ENCODE peak calls at places on chromosome 15, in seven cellular contexts. U is A549, J is tibial artery, V is iPS DF 6.9, Y is brain microvascular endothelial cell, F is PC-3, Z is lung. H is an unnamed sample.

GRCh38 chr15:22887157-22887951 is 48.9 kb downstream of the NIPA2 start:
- DNase-seq in U (no peak), J (no peak), V (no peak), Y (peak; percentile 91), F (peak; percentile 93), Z (no peak), H (no peak)

GRCh38 chr15:94844533-94845390 is 613.4 kb downstream of the MCTP2 start:
- DNase-seq in U (peak; percentile 21), J (peak; percentile 40), V (no peak), Y (peak; percentile 33), F (no peak), Z (peak; percentile 70), H (peak; percentile 74)

GRCh38 chr15:72203507-72203837 is 5.9 kb upstream of the GRAMD2A start:
- DNase-seq in U (peak; percentile 45), J (peak; percentile 52), V (no peak), Y (peak; percentile 29), F (no peak), Z (no peak), H (peak; percentile 77)

GRCh38 chr15:90959894-90960293 is 5.2 kb downstream of the RCCD1 start:
- DNase-seq in U (no peak), J (peak; percentile 73), V (no peak), Y (no peak), F (no peak), Z (no peak), H (peak; percentile 69)

GRCh38 chr15:90868261-90868689 is at the start of gene FURIN:
- DNase-seq in U (no peak), J (no peak), V (no peak), Y (no peak), F (peak; percentile 83), Z (no peak), H (no peak)

GRCh38 chr15:62558640-62559039 is 393.6 kb upstream of the C2CD4B start:
- DNase-seq in U (no peak), J (no peak), V (no peak), Y (no peak), F (no peak), Z (no peak), H (no peak)

GRCh38 chr15:59746777-59747176 is 57.7 kb upstream of the BNIP2 start:
- DNase-seq in U (no peak), J (no peak), V (no peak), Y (no peak), F (no peak), Z (no peak), H (no peak)

GRCh38 chr15:83205725-83206324 is 1.8 kb downstream of the HDGFL3 start:
- DNase-seq in U (no peak), J (no peak), V (no peak), Y (peak; percentile 93), F (peak; percentile 46), Z (no peak), H (no peak)

GRCh38 chr15:39942101-39942752 is 8.3 kb downstream of the EIF2AK4 start:
- DNase-seq in U (no peak), J (no peak), V (no peak), Y (no peak), F (peak; percentile 77), Z (no peak), H (no peak)

GRCh38 chr15:90481023-90481422 is 48.7 kb upstream of the CRTC3 start:
- DNase-seq in U (no peak), J (no peak), V (no peak), Y (no peak), F (no peak), Z (no peak), H (no peak)

GRCh38 chr15:48972750-48973503 is 9.2 kb upstream of the SHC4 start:
- DNase-seq in U (no peak), J (no peak), V (no peak), Y (no peak), F (no peak), Z (no peak), H (no peak)

GRCh38 chr15:25787855-25788521 is 75.1 kb downstream of the ATP10A start:
- DNase-seq in U (peak; percentile 31), J (peak; percentile 67), V (no peak), Y (peak; percentile 35), F (peak; percentile 20), Z (peak; percentile 68), H (no peak)

GRCh38 chr15:70327328-70328136 is 229.8 kb upstream of the TLE3 start:
- DNase-seq in U (no peak), J (no peak), V (no peak), Y (peak; percentile 65), F (no peak), Z (no peak), H (no peak)

GRCh38 chr15:70321106-70321809 is 223.5 kb upstream of the TLE3 start:
- DNase-seq in U (no peak), J (no peak), V (no peak), Y (no peak), F (no peak), Z (no peak), H (no peak)

GRCh38 chr15:70322051-70322668 is 224.4 kb upstream of the TLE3 start:
- DNase-seq in U (no peak), J (no peak), V (no peak), Y (no peak), F (no peak), Z (no peak), H (no peak)

GRCh38 chr15:70323111-70323851 is 225.6 kb upstream of the TLE3 start:
- DNase-seq in U (no peak), J (peak; percentile 78), V (no peak), Y (peak; percentile 25), F (no peak), Z (no peak), H (peak; percentile 53)

DNA sequence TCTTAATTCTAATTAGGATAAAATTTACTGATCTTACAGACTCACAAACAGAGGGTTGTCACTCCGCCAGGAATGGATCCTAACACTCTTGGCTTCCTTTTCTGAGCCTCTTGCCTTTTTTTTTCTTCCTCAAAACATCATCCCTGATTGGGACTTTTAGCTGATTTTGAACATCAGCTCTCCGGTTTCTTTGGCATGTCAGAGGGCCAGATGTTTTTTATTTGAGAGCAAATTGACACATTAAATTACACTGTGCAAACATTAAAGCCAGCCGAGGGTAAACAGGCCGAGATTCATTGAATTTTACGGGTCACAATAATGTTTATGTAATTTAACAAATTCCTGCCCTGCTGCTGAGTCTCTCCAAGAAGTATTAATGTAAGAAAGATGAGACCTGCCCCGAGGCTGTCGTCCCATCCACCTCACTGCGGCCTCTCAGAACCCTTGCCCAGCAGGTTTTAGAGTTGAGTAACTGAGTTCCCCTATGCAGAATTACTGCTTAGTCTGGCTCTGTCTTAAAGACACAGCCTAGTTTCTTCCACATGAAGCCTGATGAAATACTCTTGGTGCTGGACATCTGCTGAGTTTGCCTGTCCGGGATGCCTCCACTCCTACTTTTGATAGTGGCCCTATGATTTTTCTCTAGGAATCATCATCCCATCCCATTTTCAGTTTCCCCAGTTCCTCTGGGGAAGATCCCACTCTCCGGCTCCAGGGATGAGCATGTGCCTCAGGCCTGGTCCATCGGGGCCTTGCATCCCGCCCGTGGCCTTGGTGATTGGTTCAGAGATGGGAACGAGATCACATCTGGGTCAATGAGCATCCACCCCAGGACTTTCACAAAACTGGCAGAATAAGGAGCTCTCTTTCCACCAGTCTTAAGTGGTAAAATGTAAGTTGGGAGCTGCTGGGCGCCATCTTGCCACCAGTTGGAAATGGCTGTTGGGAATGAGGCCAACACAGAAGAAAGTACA is 226.6 kb upstream of the TLE3 start:
- DNase-seq in U (peak; percentile 37), J (peak; percentile 38), V (no peak), Y (no peak), F (peak; percentile 94), Z (no peak), H (no peak)
- H3K27ac ChIP-seq in U (peak overlapping the region; percentile 40), J (peak overlapping the region; percentile 2), V (no peak overlapping the region), Y (no peak overlapping the region), F (peak overlapping the region; percentile 37), Z (no peak overlapping the region), H (peak overlapping the region; percentile 40)

DNA sequence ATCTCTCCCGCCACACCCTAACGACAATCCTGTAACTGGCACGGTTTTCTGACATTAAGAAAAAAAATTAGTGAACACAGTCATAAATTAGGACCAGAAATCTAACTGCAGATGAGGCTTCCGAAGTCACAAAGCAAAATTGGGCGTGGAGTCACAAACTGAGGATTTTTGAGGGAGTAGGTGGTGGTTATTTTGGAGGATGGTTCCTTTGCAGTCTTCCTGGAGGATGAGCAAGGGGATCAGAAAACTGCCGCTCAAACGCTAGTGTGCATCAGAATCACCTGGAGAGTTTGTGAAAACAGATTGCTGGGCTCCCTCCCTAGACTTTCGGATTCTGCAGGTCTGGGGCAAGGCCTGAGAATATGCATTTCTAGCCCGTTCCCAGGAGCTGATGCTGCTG is 334.8 kb downstream of the RORA start:
- DNase-seq in U (no peak), J (no peak), V (no peak), Y (no peak), F (no peak), Z (no peak), H (no peak)
- H3K4me3 ChIP-seq in U (no peak overlapping the region), J (no peak overlapping the region), V (no peak overlapping the region), Y (no peak overlapping the region), F (no peak overlapping the region), Z (no peak overlapping the region), H (no peak overlapping the region)

GRCh38 chr15:29128671-29129070 is 141.0 kb downstream of the NSMCE3 start:
- DNase-seq in U (no peak), J (no peak), V (no peak), Y (no peak), F (no peak), Z (no peak), H (no peak)
- H3K27ac ChIP-seq in U (no peak overlapping the region), J (no peak overlapping the region), V (no peak overlapping the region), Y (no peak overlapping the region), F (no peak overlapping the region), Z (no peak overlapping the region), H (no peak overlapping the region)

DNA sequence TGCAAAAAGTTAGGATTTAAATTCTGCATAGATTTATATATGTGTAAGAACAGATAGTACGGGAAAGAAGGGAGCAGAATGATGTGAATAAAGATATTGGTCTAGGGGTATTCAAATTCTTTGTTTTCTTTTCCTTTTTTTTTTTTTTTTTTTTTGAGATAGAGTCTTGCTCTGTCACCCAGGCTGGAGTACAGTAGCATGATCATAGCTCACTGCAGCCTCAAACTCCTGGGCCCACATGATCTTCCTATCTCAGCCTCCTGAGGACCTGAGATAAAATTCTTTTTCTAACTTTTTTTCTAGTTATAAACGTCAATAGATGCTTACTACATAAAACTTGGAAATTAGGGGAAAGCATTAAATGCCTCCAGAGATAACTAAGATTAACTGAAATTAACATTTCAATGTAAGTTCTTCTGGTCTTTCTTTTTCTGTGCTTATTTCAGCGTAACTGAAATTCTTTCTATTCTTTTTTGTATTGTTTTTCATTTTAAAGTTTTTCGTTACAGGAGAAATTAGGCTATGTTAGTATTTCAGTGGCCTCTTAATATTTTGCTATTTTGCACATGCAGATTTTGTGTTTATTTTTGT is 29.2 kb downstream of the UBE2Q2 start:
- DNase-seq in U (no peak), J (no peak), V (no peak), Y (no peak), F (no peak), Z (no peak), H (no peak)
- H3K4me3 ChIP-seq in U (no peak overlapping the region), J (no peak overlapping the region), V (no peak overlapping the region), Y (no peak overlapping the region), F (no peak overlapping the region), Z (no peak overlapping the region), H (no peak overlapping the region)

H was measured in left ventricle myocardium inferior.